ENCODE peak calls at places on chromosome 20, in ten cellular contexts. U is adrenal gland, I is neural crest cell, K is type B pancreatic cell, Y is GM10248, X is left ventricle myocardium inferior, E is choroid plexus epithelial cell, D is pancreas, P is AG04449, V is HCT116. G is an unnamed sample.

GRCh38 chr20:9686866-9687265 is 152.0 kb downstream of the PAK5 start:
- DNase-seq in U (no peak), I (no peak), K (no peak), Y (no peak), X (no peak), E (no peak), D (no peak), P (no peak), V (no peak), G (no peak)

GRCh38 chr20:57396212-57396611 is 5.0 kb downstream of the RBM38 start:
- DNase-seq in U (no peak), I (no peak), K (no peak), Y (no peak), X (peak; percentile 13), E (no peak), D (peak; percentile 69), P (no peak), V (no peak), G (no peak)

GRCh38 chr20:34995696-34996095 is 40.0 kb downstream of the MYH7B start:
- DNase-seq in U (peak; percentile 12), I (no peak), K (no peak), Y (no peak), X (no peak), E (no peak), D (peak; percentile 37), P (no peak), V (no peak), G (no peak)

GRCh38 chr20:18571009-18571408 is 3.8 kb downstream of the SMIM26 start:
- DNase-seq in U (no peak), I (no peak), K (no peak), Y (no peak), X (no peak), E (no peak), D (no peak), P (no peak), V (no peak), G (no peak)

GRCh38 chr20:14178952-14179351 is 158.5 kb downstream of the FLRT3 start:
- DNase-seq in U (no peak), I (no peak), K (no peak), Y (no peak), X (no peak), E (no peak), D (no peak), P (no peak), V (no peak), G (no peak)

GRCh38 chr20:15475483-15475882 is 1097.8 kb downstream of the KIF16B start:
- DNase-seq in U (peak; percentile 23), I (no peak), K (no peak), Y (no peak), X (peak; percentile 33), E (no peak), D (peak; percentile 41), P (no peak), V (no peak), G (no peak)

GRCh38 chr20:56797023-56797422 is 167.9 kb downstream of the TFAP2C start:
- DNase-seq in U (no peak), I (no peak), K (no peak), Y (no peak), X (no peak), E (no peak), D (no peak), P (no peak), V (no peak), G (no peak)

GRCh38 chr20:54980321-54980960 is 505.0 kb downstream of the DOK5 start:
- DNase-seq in U (no peak), I (no peak), K (no peak), Y (no peak), X (no peak), E (peak; percentile 0), D (no peak), P (no peak), V (no peak), G (no peak)

GRCh38 chr20:40293740-40294139 is 395.3 kb downstream of the MAFB start:
- DNase-seq in U (no peak), I (no peak), K (no peak), Y (no peak), X (no peak), E (peak; percentile 24), D (no peak), P (no peak), V (no peak), G (no peak)

GRCh38 chr20:64104667-64105451 is 2.5 kb downstream of the NPBWR2 start:
- DNase-seq in U (no peak), I (no peak), K (no peak), Y (no peak), X (peak; percentile 4), E (no peak), D (peak; percentile 33), P (no peak), V (no peak), G (no peak)

GRCh38 chr20:45306431-45306982 is at the start of gene RBPJL:
- DNase-seq in U (no peak), I (peak; percentile 37), K (no peak), Y (peak; percentile 59), X (no peak), E (no peak), D (peak; percentile 98), P (no peak), V (no peak), G (no peak)

GRCh38 chr20:45307076-45307645 is 521 bp downstream of the RBPJL start:
- DNase-seq in U (no peak), I (no peak), K (no peak), Y (no peak), X (no peak), E (no peak), D (no peak), P (no peak), V (no peak), G (no peak)

GRCh38 chr20:45309075-45309474 is 976 bp upstream of the MATN4 start:
- DNase-seq in U (no peak), I (no peak), K (no peak), Y (no peak), X (no peak), E (no peak), D (no peak), P (no peak), V (no peak), G (no peak)

GRCh38 chr20:45305262-45305661 is 1.4 kb upstream of the RBPJL start:
- DNase-seq in U (no peak), I (no peak), K (no peak), Y (no peak), X (no peak), E (no peak), D (peak; percentile 94), P (no peak), V (no peak), G (no peak)

DNA sequence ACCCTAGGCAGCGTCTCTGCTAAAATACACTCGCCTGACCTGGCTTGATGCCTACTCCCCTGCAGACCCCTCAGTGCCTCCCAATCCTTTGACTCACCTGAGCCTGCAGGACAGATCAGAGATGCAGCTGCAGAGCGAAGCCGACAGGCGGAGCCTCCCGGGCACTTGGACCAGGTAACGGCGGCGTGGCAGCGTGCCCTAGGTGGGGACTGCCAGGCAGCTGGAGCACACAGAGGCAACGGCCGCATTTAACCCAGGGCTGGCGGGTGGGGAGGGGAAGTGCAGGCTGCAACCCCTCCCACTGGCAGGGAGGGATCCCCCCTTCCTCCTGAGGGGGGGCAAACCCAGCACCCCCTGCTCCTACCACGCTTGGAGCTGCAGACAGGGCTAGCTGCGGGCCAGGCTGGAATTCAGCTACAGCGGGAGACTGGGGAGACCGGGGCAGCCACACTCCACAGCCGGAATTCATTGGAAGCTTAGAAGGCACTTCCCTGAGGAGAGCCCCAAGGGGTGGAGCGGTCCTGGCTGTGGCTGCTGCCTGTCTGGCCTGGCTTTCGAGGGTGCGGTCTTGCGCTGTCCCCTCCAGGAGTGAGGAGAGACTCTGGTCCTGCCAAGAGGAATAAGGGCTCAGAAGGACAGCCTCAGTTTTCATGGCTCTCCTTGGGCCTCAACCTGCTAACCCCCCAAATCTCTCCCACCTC is at the start of gene MATN4:
- DNase-seq in U (no peak), I (no peak), K (no peak), Y (no peak), X (no peak), E (no peak), D (peak; percentile 95), P (no peak), V (no peak), G (no peak)
- TF ChIP-seq CTCF in U (no peak), I (no peak), K (no peak), Y (no peak), X (peak; percentile 33), E (peak; percentile 5), D (peak; percentile 38), P (no peak), V (no peak), G (no peak)

DNA sequence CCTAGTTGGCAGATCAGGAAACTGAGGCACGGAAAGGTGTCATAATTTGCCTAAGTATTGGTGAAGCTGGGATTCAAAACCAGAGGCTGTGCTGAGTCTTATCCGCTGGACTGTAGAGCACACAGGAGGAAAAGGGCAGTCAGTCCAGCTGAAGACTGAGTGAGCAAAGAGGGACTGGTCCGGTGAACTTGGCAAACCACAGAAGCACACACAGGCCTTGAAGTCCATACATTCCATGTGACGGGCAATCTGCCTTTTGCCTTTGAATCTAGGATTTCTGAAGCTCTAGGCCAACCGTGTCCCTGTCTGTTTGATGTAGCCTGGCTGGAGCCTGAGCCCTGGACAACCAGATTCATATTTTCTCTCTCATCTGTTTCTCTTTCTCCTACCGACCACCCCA is 34.3 kb upstream of the EPB41L1 start:
- DNase-seq in U (no peak), I (no peak), K (no peak), Y (no peak), X (no peak), E (no peak), D (no peak), P (no peak), V (no peak), G (no peak)
- TF ChIP-seq CTCF in U (no peak), I (no peak), K (no peak), Y (no peak), X (no peak), E (no peak), D (no peak), P (no peak), V (no peak), G (no peak)

DNA sequence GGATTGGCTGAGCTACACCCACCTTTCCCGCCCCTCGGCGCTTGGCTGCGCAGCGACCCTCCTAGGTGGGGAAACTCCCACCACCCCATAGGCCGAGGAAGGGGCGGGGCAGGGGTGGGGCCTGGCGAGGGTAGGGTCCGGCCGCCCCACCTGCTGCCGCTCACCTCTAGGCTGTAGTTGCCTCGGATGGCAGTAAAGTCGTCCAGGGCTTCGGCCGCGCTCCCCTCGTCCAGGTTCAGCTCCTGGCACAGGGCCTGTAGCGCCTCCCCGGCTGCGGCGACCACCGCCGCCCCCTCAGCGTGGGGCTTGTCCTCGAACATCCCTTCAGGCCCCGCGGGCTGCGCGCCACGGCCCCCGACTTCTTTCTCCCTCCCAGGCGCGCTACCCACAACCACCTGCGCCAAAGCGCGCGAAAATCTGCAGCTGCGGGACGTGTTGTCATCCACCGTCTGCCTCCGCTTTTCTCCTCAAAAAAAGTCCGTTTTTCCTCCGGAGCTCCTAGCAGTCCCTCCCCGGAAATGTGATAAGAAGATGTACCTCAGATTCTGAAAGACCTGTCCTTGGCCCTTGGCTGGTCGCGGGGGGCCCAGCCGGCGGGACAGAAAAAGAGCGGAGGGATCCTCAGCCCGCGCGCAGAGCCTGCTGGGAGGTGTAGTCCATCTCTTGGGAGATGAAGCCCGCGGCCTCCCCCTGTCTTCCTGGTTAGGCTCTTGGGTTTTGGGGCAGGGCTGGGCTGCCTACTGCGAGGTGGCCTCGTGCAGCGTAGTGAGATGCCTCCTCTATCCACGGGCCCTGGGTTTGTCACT is at the start of gene RBL1:
- DNase-seq in U (peak; percentile 77), I (peak; percentile 80), K (peak; percentile 87), Y (peak; percentile 87), X (peak; percentile 82), E (peak; percentile 79), D (peak; percentile 92), P (peak; percentile 14), V (peak; percentile 85), G (peak; percentile 81)
- TF ChIP-seq CTCF in U (no peak), I (peak; percentile 21), K (peak; percentile 14), Y (peak; percentile 17), X (peak; percentile 56), E (peak; percentile 65), D (no peak), P (peak; percentile 38), V (peak; percentile 46), G (peak; percentile 24)

GRCh38 chr20:36281785-36282380 is 24.3 kb upstream of the DLGAP4 start:
- DNase-seq in U (no peak), I (no peak), K (no peak), Y (no peak), X (no peak), E (no peak), D (no peak), P (no peak), V (no peak), G (no peak)
- TF ChIP-seq CTCF in U (no peak), I (no peak), K (no peak), Y (no peak), X (no peak), E (no peak), D (no peak), P (no peak), V (no peak), G (no peak)

G was measured in GM12864.